ENCODE peak calls at places on chromosomes 13 and 19, in six cellular contexts. F, Z, G, B, T and I are unnamed samples.

GRCh38 chr13:25415196-25415595 is 43.4 kb downstream of the ATP8A2 start:
- DNase-seq in B (no peak), G (no peak), F (no peak), Z (no peak), T (no peak), I (no peak)

GRCh38 chr13:93227906-93228801 is 1.5 kb downstream of the GPC6 start:
- DNase-seq in Z (peak), T (peak), F (peak), G (peak), B (peak), I (peak)

GRCh38 chr13:32629313-32629712 is 43.1 kb downstream of the PDS5B start:
- DNase-seq in F (peak), T (no peak), Z (no peak), G (no peak), B (peak), I (no peak)

GRCh38 chr19:11382898-11383705 is 1.0 kb downstream of the EPOR start:
- DNase-seq in Z (peak), T (no peak), G (peak), F (no peak), B (peak), I (peak)

GRCh38 chr13:29640665-29641064 is 45.2 kb upstream of the SLC7A1 start:
- DNase-seq in B (no peak), T (no peak), Z (no peak), G (no peak), F (no peak), I (no peak)

GRCh38 chr13:73672492-73672891 is 461.7 kb downstream of the KLF12 start:
- DNase-seq in F (no peak), T (no peak), G (no peak), B (no peak), Z (no peak), I (no peak)

GRCh38 chr19:768424-768823 is 17.5 kb downstream of the MISP start:
- DNase-seq in B (peak), Z (no peak), G (no peak), F (peak), T (no peak), I (no peak)

GRCh38 chr13:74796126-74796643 is 662.0 kb upstream of the KLF12 start:
- DNase-seq in F (no peak), T (no peak), B (no peak), Z (no peak), G (no peak), I (no peak)

DNA sequence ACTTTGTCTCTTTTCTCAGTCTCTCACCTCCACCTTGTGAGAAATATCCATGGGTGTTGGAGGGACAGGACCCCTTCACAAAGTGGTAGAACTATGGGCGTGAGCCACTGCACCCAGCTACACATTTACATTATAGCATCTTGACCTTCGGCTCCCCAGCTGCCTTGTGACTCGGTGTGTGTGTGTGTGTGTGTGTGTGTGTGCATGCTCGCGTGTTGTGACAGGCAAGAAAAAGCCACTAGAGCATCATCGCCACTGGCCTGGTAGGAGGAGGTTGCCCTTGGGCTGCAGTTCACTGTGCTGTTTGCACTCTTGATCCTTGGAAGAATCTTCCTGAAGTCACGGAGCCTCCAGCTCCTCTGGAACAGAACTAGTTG is 13.7 kb upstream of the ZNF888 start:
- DNase-seq in Z (no peak), G (no peak), T (no peak), F (no peak), B (no peak), I (no peak)
- H2BK15ac ChIP-seq in Z (no peak), G (no peak), T (no peak), F (no peak), B (no peak), I (no peak)

GRCh38 chr19:18520848-18521691 is 800 bp downstream of the ELL start:
- DNase-seq in G (peak), F (no peak), T (peak), Z (peak), B (peak), I (peak)

GRCh38 chr19:18522124-18522861 is 423 bp upstream of the ELL start:
- DNase-seq in B (peak), F (peak), T (peak), Z (peak), G (peak), I (peak)

GRCh38 chr19:18519962-18520847 is 1.7 kb downstream of the ELL start:
- DNase-seq in Z (peak), G (peak), F (peak), B (peak), T (peak), I (peak)

GRCh38 chr19:18523841-18524240 is 2.0 kb upstream of the ELL start:
- DNase-seq in B (no peak), T (no peak), F (no peak), G (no peak), Z (peak), I (peak)

GRCh38 chr19:18521692-18522123 is at the start of gene ELL:
- DNase-seq in B (no peak), F (no peak), Z (no peak), T (no peak), G (no peak), I (no peak)
- H2AK5ac ChIP-seq in B (peak), F (peak), Z (no peak), T (peak), G (no peak), I (no peak)

DNA sequence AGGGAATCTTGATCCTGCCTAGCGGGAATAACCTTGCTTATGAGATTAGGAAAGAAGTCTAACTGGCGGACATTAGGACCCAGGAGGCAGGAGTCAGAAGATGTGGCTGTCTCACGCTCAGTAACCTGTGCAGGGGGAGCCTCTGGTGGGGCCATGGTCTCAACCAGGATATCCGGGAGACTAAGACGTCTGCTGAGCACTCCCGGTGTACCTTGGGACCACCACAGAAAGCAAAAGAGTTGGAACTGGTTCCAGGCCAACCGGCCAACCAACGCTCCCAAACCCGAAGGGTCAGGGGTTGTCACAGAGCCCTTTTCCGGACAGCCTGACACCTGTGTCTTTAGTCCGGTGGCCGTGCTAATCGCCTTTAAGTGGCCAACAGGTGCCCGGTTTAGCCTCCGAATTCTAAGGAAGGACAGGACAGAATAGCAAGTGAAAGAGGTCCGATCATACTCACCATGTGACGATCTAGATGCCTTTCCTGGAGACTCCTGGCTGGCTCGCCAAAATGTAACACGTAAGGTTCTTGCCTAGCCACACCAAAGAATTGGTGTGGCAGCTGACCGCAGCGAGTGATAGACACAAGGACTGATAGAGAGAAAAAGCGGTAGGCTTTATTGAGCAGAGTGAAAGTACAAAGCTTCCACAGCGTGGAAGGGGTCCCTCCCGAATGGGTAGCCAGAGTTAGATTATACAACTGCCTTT is 103.9 kb upstream of the DIAPH3 start:
- DNase-seq in Z (peak), T (no peak), B (peak), F (no peak), G (peak), I (peak)
- H3K4me2 ChIP-seq in Z (peak), T (peak), B (peak), F (peak), G (peak), I (peak)

GRCh38 chr13:106095919-106096318 is 439.5 kb downstream of the EFNB2 start:
- DNase-seq in Z (no peak), T (no peak), B (no peak), G (no peak), F (no peak), I (no peak)
- H2BK15ac ChIP-seq in Z (no peak), T (no peak), B (no peak), G (no peak), F (no peak), I (no peak)